ENCODE peak calls at places on chromosomes 12 and 14, in eight cellular contexts. One of them, this sample, is unnamed.

GRCh38 chr14:95290769-95291440 is 28.8 kb downstream of the CLMN start:
- DNase-seq in heart left ventricle: peak
- DNase-seq in AG09309: no peak
- DNase-seq in hepatocyte: peak
- DNase-seq in tibial artery: no peak
- DNase-seq in bronchial epithelial cell: peak
- DNase-seq in esophagus squamous epithelium: no peak
- DNase-seq in AG04450: no peak
- DNase-seq in this sample: no peak

GRCh38 chr12:117042171-117042809 is 56.9 kb downstream of the TESC start:
- DNase-seq in hepatocyte: peak
- DNase-seq in bronchial epithelial cell: no peak
- DNase-seq in esophagus squamous epithelium: no peak
- DNase-seq in AG09309: no peak
- DNase-seq in tibial artery: no peak
- DNase-seq in heart left ventricle: no peak
- DNase-seq in AG04450: no peak
- DNase-seq in this sample: no peak

GRCh38 chr14:22370084-22370847 is 218.8 kb downstream of the DAD1 start:
- DNase-seq in tibial artery: peak
- DNase-seq in heart left ventricle: peak
- DNase-seq in AG09309: no peak
- DNase-seq in hepatocyte: no peak
- DNase-seq in bronchial epithelial cell: peak
- DNase-seq in AG04450: no peak
- DNase-seq in esophagus squamous epithelium: no peak
- DNase-seq in this sample: peak

GRCh38 chr12:124495194-124495983 is 72.0 kb downstream of the NCOR2 start:
- DNase-seq in tibial artery: no peak
- DNase-seq in bronchial epithelial cell: no peak
- DNase-seq in heart left ventricle: no peak
- DNase-seq in esophagus squamous epithelium: no peak
- DNase-seq in AG04450: no peak
- DNase-seq in AG09309: no peak
- DNase-seq in hepatocyte: no peak
- DNase-seq in this sample: no peak

GRCh38 chr12:28497889-28498411 is 307.7 kb downstream of the CCDC91 start:
- DNase-seq in bronchial epithelial cell: peak
- DNase-seq in heart left ventricle: no peak
- DNase-seq in AG09309: no peak
- DNase-seq in esophagus squamous epithelium: no peak
- DNase-seq in tibial artery: no peak
- DNase-seq in AG04450: no peak
- DNase-seq in hepatocyte: no peak
- DNase-seq in this sample: peak

GRCh38 chr12:91818236-91819131 is 327.2 kb downstream of the BTG1 start:
- DNase-seq in heart left ventricle: no peak
- DNase-seq in hepatocyte: peak
- DNase-seq in AG04450: no peak
- DNase-seq in esophagus squamous epithelium: no peak
- DNase-seq in AG09309: no peak
- DNase-seq in bronchial epithelial cell: peak
- DNase-seq in tibial artery: no peak
- DNase-seq in this sample: no peak

GRCh38 chr12:124463341-124463861 is 104.0 kb downstream of the NCOR2 start:
- DNase-seq in hepatocyte: peak
- DNase-seq in AG04450: no peak
- DNase-seq in esophagus squamous epithelium: no peak
- DNase-seq in bronchial epithelial cell: no peak
- DNase-seq in heart left ventricle: no peak
- DNase-seq in tibial artery: no peak
- DNase-seq in AG09309: no peak
- DNase-seq in this sample: no peak

GRCh38 chr12:111570090-111570961 is 28.8 kb downstream of the ATXN2 start:
- DNase-seq in AG09309: peak
- DNase-seq in bronchial epithelial cell: peak
- DNase-seq in tibial artery: no peak
- DNase-seq in AG04450: peak
- DNase-seq in hepatocyte: peak
- DNase-seq in esophagus squamous epithelium: no peak
- DNase-seq in heart left ventricle: no peak
- DNase-seq in this sample: peak

GRCh38 chr12:51860986-51861385 is 12.5 kb upstream of the FIGNL2 start:
- DNase-seq in AG09309: no peak
- DNase-seq in heart left ventricle: no peak
- DNase-seq in bronchial epithelial cell: no peak
- DNase-seq in hepatocyte: no peak
- DNase-seq in esophagus squamous epithelium: no peak
- DNase-seq in AG04450: no peak
- DNase-seq in tibial artery: no peak
- DNase-seq in this sample: no peak

GRCh38 chr12:24952389-24952788 is 3.5 kb upstream of the BCAT1 start:
- DNase-seq in hepatocyte: no peak
- DNase-seq in tibial artery: no peak
- DNase-seq in bronchial epithelial cell: no peak
- DNase-seq in AG09309: no peak
- DNase-seq in esophagus squamous epithelium: no peak
- DNase-seq in AG04450: no peak
- DNase-seq in heart left ventricle: no peak
- DNase-seq in this sample: no peak

GRCh38 chr14:24851837-24852236 is 198.1 kb downstream of the STXBP6 start:
- DNase-seq in esophagus squamous epithelium: no peak
- DNase-seq in hepatocyte: no peak
- DNase-seq in AG04450: no peak
- DNase-seq in heart left ventricle: no peak
- DNase-seq in AG09309: no peak
- DNase-seq in tibial artery: no peak
- DNase-seq in bronchial epithelial cell: peak
- DNase-seq in this sample: no peak

GRCh38 chr12:85147331-85147730 is 111.2 kb downstream of the LRRIQ1 start:
- DNase-seq in esophagus squamous epithelium: no peak
- DNase-seq in AG09309: no peak
- DNase-seq in bronchial epithelial cell: no peak
- DNase-seq in hepatocyte: no peak
- DNase-seq in heart left ventricle: no peak
- DNase-seq in tibial artery: no peak
- DNase-seq in AG04450: no peak
- DNase-seq in this sample: no peak

GRCh38 chr14:22812744-22813143 is 2.5 kb downstream of the SLC7A7 start:
- DNase-seq in esophagus squamous epithelium: no peak
- DNase-seq in AG09309: no peak
- DNase-seq in heart left ventricle: no peak
- DNase-seq in bronchial epithelial cell: no peak
- DNase-seq in AG04450: no peak
- DNase-seq in tibial artery: no peak
- DNase-seq in hepatocyte: no peak
- DNase-seq in this sample: no peak

GRCh38 chr14:101823081-101823480 is 61.6 kb downstream of the PPP2R5C start:
- DNase-seq in heart left ventricle: no peak
- DNase-seq in AG09309: no peak
- DNase-seq in AG04450: no peak
- DNase-seq in bronchial epithelial cell: peak
- DNase-seq in hepatocyte: peak
- DNase-seq in esophagus squamous epithelium: no peak
- DNase-seq in tibial artery: no peak
- DNase-seq in this sample: no peak

GRCh38 chr14:105041841-105042765 is 21.2 kb upstream of the CDCA4 start:
- DNase-seq in bronchial epithelial cell: no peak
- DNase-seq in tibial artery: no peak
- DNase-seq in heart left ventricle: no peak
- DNase-seq in AG09309: no peak
- DNase-seq in esophagus squamous epithelium: no peak
- DNase-seq in AG04450: no peak
- DNase-seq in hepatocyte: no peak
- DNase-seq in this sample: no peak

DNA sequence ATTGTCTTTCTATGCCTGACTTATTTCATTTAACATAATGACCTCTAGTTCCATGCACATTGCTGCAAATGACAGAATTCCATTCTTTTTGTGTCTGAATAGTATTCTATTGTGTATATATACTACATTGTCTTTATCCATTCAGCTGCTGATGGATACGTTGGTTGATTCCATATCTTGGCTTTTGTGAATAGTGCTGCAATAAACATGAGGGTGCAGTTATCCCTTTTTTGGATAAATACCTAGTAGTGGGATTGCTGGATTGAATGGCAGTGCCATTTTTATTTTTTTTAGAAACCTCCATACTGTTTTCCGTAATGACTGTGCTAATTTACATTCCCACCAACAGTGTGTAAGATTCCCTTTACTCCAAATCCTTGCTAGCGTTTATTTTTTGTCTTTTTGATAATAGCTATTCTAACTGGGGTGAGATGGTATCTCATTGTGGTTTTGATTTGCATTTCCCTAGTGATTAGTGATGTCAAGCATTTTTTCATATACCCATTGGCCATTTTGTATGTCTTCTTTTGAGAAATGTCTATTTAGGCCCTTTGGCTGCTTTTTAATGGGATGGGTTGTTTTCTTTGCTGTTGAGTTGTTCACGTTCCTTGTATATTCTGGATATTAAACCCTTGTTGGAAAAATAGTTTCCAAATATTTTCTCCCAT is 2.3 kb downstream of the OAS2 start:
- DNase-seq in tibial artery: no peak
- DNase-seq in esophagus squamous epithelium: no peak
- DNase-seq in bronchial epithelial cell: no peak
- DNase-seq in AG04450: no peak
- DNase-seq in AG09309: no peak
- DNase-seq in heart left ventricle: no peak
- DNase-seq in hepatocyte: no peak
- DNase-seq in this sample: no peak
- H3K4me3 ChIP-seq in tibial artery: no peak
- H3K4me3 ChIP-seq in esophagus squamous epithelium: no peak
- H3K4me3 ChIP-seq in bronchial epithelial cell: no peak
- H3K4me3 ChIP-seq in AG04450: no peak
- H3K4me3 ChIP-seq in AG09309: no peak
- H3K4me3 ChIP-seq in heart left ventricle: peak
- H3K4me3 ChIP-seq in hepatocyte: no peak
- H3K4me3 ChIP-seq in this sample: no peak

GRCh38 chr14:45526715-45527549 is 273.9 kb upstream of the MIS18BP1 start:
- DNase-seq in AG04450: no peak
- DNase-seq in esophagus squamous epithelium: no peak
- DNase-seq in heart left ventricle: no peak
- DNase-seq in tibial artery: no peak
- DNase-seq in hepatocyte: peak
- DNase-seq in AG09309: no peak
- DNase-seq in bronchial epithelial cell: peak
- DNase-seq in this sample: no peak
- TF ChIP-seq CTCF in AG04450: no peak
- TF ChIP-seq CTCF in esophagus squamous epithelium: peak
- TF ChIP-seq CTCF in heart left ventricle: peak
- TF ChIP-seq CTCF in tibial artery: no peak
- TF ChIP-seq CTCF in hepatocyte: peak
- TF ChIP-seq CTCF in AG09309: peak
- TF ChIP-seq CTCF in bronchial epithelial cell: peak
- TF ChIP-seq CTCF in this sample: no peak

DNA sequence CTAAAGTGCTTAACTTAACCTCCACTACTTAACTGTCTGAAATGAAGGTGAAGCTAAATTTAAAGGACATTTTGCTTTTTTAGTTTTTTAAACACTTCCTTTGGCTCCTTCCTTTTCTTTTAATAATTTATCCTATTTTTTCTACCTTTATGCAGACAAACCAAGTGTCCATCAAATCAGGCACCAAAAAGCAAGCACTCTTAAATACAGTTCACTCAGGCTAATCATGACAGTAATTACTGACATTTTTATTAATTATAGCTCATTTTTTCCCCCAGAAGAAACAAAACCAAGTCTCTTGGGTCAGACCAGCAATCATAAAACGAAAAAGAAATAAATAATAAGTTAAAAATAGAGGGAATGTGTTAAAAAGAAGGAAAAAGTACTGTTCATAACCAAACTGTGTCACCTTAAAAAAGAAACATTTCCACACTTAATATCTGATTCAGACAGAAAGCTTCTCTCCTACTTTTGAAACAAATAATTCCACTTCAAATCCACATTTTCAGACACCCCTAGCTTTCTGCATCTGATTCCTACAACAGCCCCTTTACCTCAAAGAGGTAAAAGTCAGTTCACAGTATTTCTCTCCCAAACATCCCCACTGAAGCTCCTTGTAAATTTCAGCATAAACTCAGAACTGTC is 5.5 kb upstream of the CCND2 start:
- DNase-seq in bronchial epithelial cell: peak
- DNase-seq in hepatocyte: no peak
- DNase-seq in heart left ventricle: no peak
- DNase-seq in AG09309: no peak
- DNase-seq in esophagus squamous epithelium: no peak
- DNase-seq in AG04450: no peak
- DNase-seq in tibial artery: no peak
- DNase-seq in this sample: no peak
- H3K4me3 ChIP-seq in bronchial epithelial cell: no peak
- H3K4me3 ChIP-seq in hepatocyte: peak
- H3K4me3 ChIP-seq in heart left ventricle: peak
- H3K4me3 ChIP-seq in AG09309: no peak
- H3K4me3 ChIP-seq in esophagus squamous epithelium: no peak
- H3K4me3 ChIP-seq in AG04450: no peak
- H3K4me3 ChIP-seq in tibial artery: no peak
- H3K4me3 ChIP-seq in this sample: no peak

GRCh38 chr12:4327293-4327692 is 6.3 kb downstream of the TIGAR start:
- DNase-seq in AG04450: no peak
- DNase-seq in bronchial epithelial cell: no peak
- DNase-seq in esophagus squamous epithelium: no peak
- DNase-seq in tibial artery: no peak
- DNase-seq in AG09309: no peak
- DNase-seq in hepatocyte: no peak
- DNase-seq in heart left ventricle: no peak
- DNase-seq in this sample: no peak

GRCh38 chr12:4330203-4330602 is 9.2 kb downstream of the TIGAR start:
- DNase-seq in AG09309: no peak
- DNase-seq in heart left ventricle: no peak
- DNase-seq in bronchial epithelial cell: peak
- DNase-seq in hepatocyte: no peak
- DNase-seq in AG04450: no peak
- DNase-seq in tibial artery: no peak
- DNase-seq in esophagus squamous epithelium: no peak
- DNase-seq in this sample: no peak

GRCh38 chr12:4331842-4332241 is 10.8 kb downstream of the TIGAR start:
- DNase-seq in esophagus squamous epithelium: no peak
- DNase-seq in hepatocyte: no peak
- DNase-seq in heart left ventricle: no peak
- DNase-seq in tibial artery: no peak
- DNase-seq in AG09309: no peak
- DNase-seq in AG04450: no peak
- DNase-seq in bronchial epithelial cell: no peak
- DNase-seq in this sample: no peak

GRCh38 chr12:4325984-4326383 is 5.0 kb downstream of the TIGAR start:
- DNase-seq in hepatocyte: no peak
- DNase-seq in AG09309: no peak
- DNase-seq in esophagus squamous epithelium: no peak
- DNase-seq in AG04450: no peak
- DNase-seq in tibial artery: no peak
- DNase-seq in bronchial epithelial cell: no peak
- DNase-seq in heart left ventricle: no peak
- DNase-seq in this sample: no peak

DNA sequence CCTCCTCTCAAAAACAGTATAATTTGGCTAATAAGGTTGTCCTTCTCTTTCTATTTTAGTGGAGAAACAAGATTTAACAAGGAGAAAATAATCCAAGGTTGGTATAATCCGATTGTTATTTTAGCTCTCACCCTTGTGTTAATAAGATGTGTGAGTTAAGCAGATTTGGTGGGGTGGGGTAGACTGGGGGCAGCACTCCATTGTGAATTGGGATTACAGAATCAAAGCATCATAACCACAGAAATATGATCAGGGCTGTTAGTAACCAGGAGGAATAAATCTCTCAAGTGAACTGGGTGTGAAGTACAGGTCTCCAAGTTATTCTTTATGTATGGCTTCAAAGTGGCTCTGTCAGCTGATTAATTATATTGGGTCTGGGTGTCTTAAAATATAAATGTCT is 10.2 kb downstream of the TIGAR start:
- DNase-seq in tibial artery: no peak
- DNase-seq in esophagus squamous epithelium: no peak
- DNase-seq in AG04450: no peak
- DNase-seq in bronchial epithelial cell: no peak
- DNase-seq in heart left ventricle: no peak
- DNase-seq in hepatocyte: no peak
- DNase-seq in AG09309: no peak
- DNase-seq in this sample: no peak
- TF ChIP-seq CTCF in tibial artery: no peak
- TF ChIP-seq CTCF in esophagus squamous epithelium: no peak
- TF ChIP-seq CTCF in AG04450: no peak
- TF ChIP-seq CTCF in bronchial epithelial cell: no peak
- TF ChIP-seq CTCF in heart left ventricle: no peak
- TF ChIP-seq CTCF in hepatocyte: no peak
- TF ChIP-seq CTCF in AG09309: no peak
- TF ChIP-seq CTCF in this sample: no peak

This sample was measured in AG10803.